ENCODE peak calls at places on chromosomes 11 and 22, in ten cellular contexts. M is thoracic aorta, H is lower lobe of right lung, Y is bronchial epithelial cell, I is mucosa of descending colon, Q is kidney, P is mammary epithelial cell, D is tibial nerve, A is heart left ventricle, O is tibial artery. C is an unnamed sample.

GRCh38 chr11:57763568-57763967 is 2.0 kb downstream of the CTNND1 start:
- DNase-seq in M (no peak), Q (no peak), D (no peak), H (no peak), I (no peak), Y (no peak), P (peak; percentile 58), A (no peak), O (no peak), C (no peak)

GRCh38 chr11:60870733-60871377 is 3.5 kb downstream of the ZP1 start:
- DNase-seq in D (no peak), I (no peak), M (no peak), Y (no peak), Q (no peak), A (no peak), P (no peak), O (peak; percentile 11), H (peak; percentile 4), C (peak; percentile 51)

GRCh38 chr22:37021710-37022482 is 2.4 kb downstream of the MPST start:
- DNase-seq in Q (peak; percentile 59), P (no peak), I (peak; percentile 60), Y (peak; percentile 39), D (no peak), H (peak; percentile 76), M (no peak), A (no peak), O (no peak), C (no peak)

GRCh38 chr11:113114452-113115027 is 153.3 kb downstream of the NCAM1 start:
- DNase-seq in Y (peak; percentile 47), D (no peak), P (peak; percentile 49), O (no peak), Q (peak; percentile 76), A (peak; percentile 64), I (peak; percentile 38), H (no peak), M (no peak), C (no peak)

GRCh38 chr11:37511425-37511933 is 913.4 kb upstream of the RAG2 start:
- DNase-seq in H (no peak), Y (peak; percentile 90), A (no peak), P (peak; percentile 93), I (no peak), D (no peak), Q (no peak), O (no peak), M (no peak), C (no peak)

GRCh38 chr11:46125284-46125683 is 4.0 kb upstream of the PHF21A start:
- DNase-seq in I (no peak), P (no peak), A (no peak), Q (no peak), H (no peak), Y (no peak), D (no peak), O (no peak), M (no peak), C (no peak)

GRCh38 chr11:16791494-16791961 is 53.1 kb downstream of the C11orf58 start:
- DNase-seq in Q (no peak), M (peak; percentile 62), A (no peak), I (no peak), O (peak; percentile 75), P (peak; percentile 87), D (no peak), H (peak; percentile 68), Y (peak; percentile 90), C (peak; percentile 49)

GRCh38 chr11:113581713-113582112 is 106.5 kb upstream of the DRD2 start:
- DNase-seq in D (no peak), Q (no peak), A (no peak), M (no peak), H (no peak), Y (no peak), O (no peak), I (no peak), P (no peak), C (no peak)

DNA sequence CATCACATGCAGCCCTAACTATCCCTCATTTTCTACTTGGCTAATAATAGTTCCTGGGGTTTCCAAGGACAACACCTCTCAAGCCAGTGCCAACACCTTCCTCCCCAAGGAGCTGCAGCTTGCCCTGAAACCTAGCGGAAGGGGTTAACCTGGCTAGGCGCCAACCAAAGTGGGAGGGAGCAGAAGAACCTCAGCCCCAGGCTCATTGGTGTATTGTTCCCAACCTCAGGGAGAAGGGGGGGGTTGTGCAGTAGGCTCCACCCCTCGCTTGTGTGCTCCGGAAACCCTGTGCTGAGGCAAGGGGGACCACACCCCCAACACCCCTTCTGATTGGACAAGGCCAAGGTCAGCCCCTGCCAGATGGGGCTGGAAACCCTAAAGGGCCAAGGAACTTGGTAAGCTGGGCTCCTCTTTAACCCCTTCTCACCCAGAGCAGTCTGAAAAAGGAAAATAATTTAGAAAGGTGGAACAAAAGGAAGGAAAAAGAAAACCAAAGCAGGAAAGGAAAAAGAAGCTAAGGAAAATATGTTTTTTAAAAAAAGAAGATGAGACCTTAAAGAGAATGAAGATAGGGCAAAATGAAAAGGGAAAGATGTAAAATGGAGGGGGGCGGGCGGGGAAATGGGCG is 2.5 kb downstream of the MTA2 start:
- DNase-seq in P (peak; percentile 95), H (peak; percentile 93), I (peak; percentile 90), D (peak; percentile 91), O (peak; percentile 98), M (peak; percentile 95), Q (peak; percentile 98), Y (peak; percentile 95), A (peak; percentile 93), C (peak; percentile 95)
- H3K36me3 ChIP-seq in P (peaks cover 31% of the 10 kb centered on the region), H (peaks cover 58% of the 10 kb centered on the region), I (no peaks in the 10 kb centered on the region), D (peaks cover 22% of the 10 kb centered on the region), O (peaks cover 44% of the 10 kb centered on the region), M (peaks cover 45% of the 10 kb centered on the region), Q (peaks cover 38% of the 10 kb centered on the region), Y (peaks cover 17% of the 10 kb centered on the region), A (no peaks in the 10 kb centered on the region), C (peaks cover 50% of the 10 kb centered on the region)

GRCh38 chr11:31828217-31828616 is 17.1 kb upstream of the PAX6 start:
- DNase-seq in P (no peak), Y (no peak), D (no peak), O (no peak), Q (no peak), I (no peak), M (no peak), H (no peak), A (no peak), C (no peak)

GRCh38 chr11:31824791-31825452 is 13.8 kb upstream of the PAX6 start:
- DNase-seq in I (no peak), M (no peak), O (no peak), D (no peak), H (no peak), Q (no peak), A (no peak), P (no peak), Y (no peak), C (no peak)

GRCh38 chr11:31826530-31827438 is 15.7 kb upstream of the PAX6 start:
- DNase-seq in M (no peak), I (no peak), H (no peak), Y (no peak), A (no peak), O (no peak), P (no peak), Q (no peak), D (no peak), C (no peak)

GRCh38 chr11:31825453-31826391 is 14.6 kb upstream of the PAX6 start:
- DNase-seq in D (no peak), O (no peak), A (no peak), M (no peak), I (no peak), H (no peak), Y (no peak), P (no peak), Q (peak; percentile 66), C (no peak)

DNA sequence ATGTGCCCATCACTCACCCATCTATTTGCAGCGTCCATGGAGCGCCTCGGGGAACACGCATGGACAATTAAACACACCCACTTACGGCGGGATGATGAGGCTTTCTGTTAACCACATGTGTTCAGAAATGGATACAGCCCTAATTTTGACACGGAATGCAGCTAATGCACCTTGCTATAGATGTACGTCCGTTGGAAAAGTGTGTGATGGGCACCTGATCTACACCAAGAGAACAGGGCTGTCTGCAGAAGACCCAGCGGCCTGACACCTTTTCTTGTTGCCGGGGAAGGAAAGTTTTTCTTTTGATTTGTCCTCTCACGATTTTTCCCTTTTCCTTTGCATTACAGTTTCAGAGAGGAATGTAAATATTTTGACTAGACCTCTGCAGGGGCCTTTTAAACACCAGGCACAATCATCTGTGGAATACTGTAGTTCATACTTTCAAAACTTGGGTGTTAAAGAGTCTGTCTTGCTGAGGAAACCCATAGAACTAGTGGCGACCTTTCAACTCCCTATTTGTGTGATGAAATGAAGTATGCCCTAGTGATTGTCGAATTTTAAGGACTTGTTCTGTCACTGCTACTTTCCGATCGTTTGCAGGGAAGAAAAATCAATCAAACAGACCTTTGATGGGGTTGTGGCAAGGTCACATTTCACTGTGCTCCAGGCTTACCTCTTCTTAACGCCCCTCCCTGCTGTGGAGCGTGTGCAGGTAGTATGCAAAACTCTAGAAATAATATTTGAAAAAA is 16.5 kb upstream of the PAX6 start:
- DNase-seq in I (no peak), A (no peak), Q (no peak), Y (no peak), O (no peak), P (no peak), M (no peak), D (no peak), H (no peak), C (no peak)
- H3K36me3 ChIP-seq in I (no peaks in the 10 kb centered on the region), A (no peaks in the 10 kb centered on the region), Q (no peaks in the 10 kb centered on the region), Y (no peaks in the 10 kb centered on the region), O (no peaks in the 10 kb centered on the region), P (no peaks in the 10 kb centered on the region), M (no peaks in the 10 kb centered on the region), D (no peaks in the 10 kb centered on the region), H (no peaks in the 10 kb centered on the region), C (no peaks in the 10 kb centered on the region)

DNA sequence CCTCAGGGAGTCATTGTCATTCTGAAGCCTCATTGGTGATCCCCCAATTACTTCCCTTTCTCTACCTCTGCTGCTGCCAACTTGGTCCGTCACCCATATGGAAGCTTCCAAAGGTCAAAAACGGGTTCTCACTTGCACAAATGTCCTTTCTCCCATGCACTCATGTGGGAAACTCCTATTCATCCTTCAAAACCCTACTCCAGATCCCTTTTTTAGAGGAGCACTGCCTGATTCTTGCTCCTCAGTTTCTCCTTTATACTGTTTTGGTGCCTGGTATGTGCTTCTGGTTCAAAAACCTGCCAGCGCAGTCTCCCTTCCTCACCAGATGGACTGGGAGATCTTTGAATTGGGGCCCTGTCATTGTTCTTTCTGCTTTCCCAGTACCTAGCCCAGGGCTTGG is 41.9 kb downstream of the MYO18B start:
- DNase-seq in Y (no peak), M (no peak), H (no peak), Q (no peak), A (no peak), O (no peak), P (no peak), I (no peak), D (no peak), C (no peak)
- H3K36me3 ChIP-seq in Y (no peaks in the 10 kb centered on the region), M (peaks cover 19% of the 10 kb centered on the region), H (no peaks in the 10 kb centered on the region), Q (no peaks in the 10 kb centered on the region), A (no peaks in the 10 kb centered on the region), O (no peaks in the 10 kb centered on the region), P (no peaks in the 10 kb centered on the region), I (no peaks in the 10 kb centered on the region), D (no peaks in the 10 kb centered on the region), C (peaks cover 7% of the 10 kb centered on the region)

GRCh38 chr11:130877532-130877931 is 38.7 kb downstream of the SNX19 start:
- DNase-seq in O (no peak), H (no peak), D (no peak), Y (no peak), P (no peak), Q (no peak), M (no peak), I (no peak), A (no peak), C (no peak)

GRCh38 chr11:130874396-130874795 is 41.9 kb downstream of the SNX19 start:
- DNase-seq in Y (no peak), Q (no peak), D (no peak), H (no peak), P (peak; percentile 9), I (no peak), A (no peak), M (no peak), O (no peak), C (no peak)

GRCh38 chr11:130874955-130875531 is 41.2 kb downstream of the SNX19 start:
- DNase-seq in H (no peak), P (no peak), O (no peak), I (no peak), Q (no peak), A (no peak), Y (no peak), M (no peak), D (no peak), C (no peak)

GRCh38 chr11:130876931-130877330 is 39.3 kb downstream of the SNX19 start:
- DNase-seq in D (no peak), Y (no peak), O (no peak), H (no peak), A (no peak), I (no peak), P (no peak), Q (no peak), M (no peak), C (no peak)

DNA sequence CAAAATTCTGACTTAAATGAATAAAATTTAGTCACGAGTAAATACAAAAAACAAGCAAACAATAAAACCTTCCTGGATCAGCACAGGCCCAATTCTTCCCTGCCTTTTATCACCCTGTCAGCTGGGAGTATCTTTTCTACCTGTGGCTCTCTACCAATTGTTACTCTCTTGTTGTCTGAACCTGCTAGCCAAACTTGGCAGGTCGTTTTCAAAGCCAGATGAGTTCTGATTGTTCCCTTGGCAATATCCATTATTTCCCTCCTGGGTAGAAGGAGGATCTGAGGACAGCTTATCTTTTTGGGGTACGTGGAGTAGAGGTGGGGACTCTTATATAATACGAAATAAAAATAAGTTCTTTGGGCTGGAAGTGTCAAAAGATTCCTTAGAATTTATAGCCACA is 40.2 kb downstream of the SNX19 start:
- DNase-seq in I (no peak), Q (no peak), D (no peak), M (no peak), Y (no peak), A (no peak), P (no peak), H (no peak), O (no peak), C (no peak)
- H3K36me3 ChIP-seq in I (no peaks in the 10 kb centered on the region), Q (peaks cover 41% of the 10 kb centered on the region), D (peaks cover 13% of the 10 kb centered on the region), M (peaks cover 29% of the 10 kb centered on the region), Y (peaks cover 13% of the 10 kb centered on the region), A (no peaks in the 10 kb centered on the region), P (peaks cover 33% of the 10 kb centered on the region), H (peaks cover 92% of the 10 kb centered on the region), O (peaks cover 59% of the 10 kb centered on the region), C (peaks cover 53% of the 10 kb centered on the region)